ENCODE peak calls at places on chromosomes 7 and 10, in eight cellular contexts. I is stimulated activated CD8-positive, alpha-beta memory T cell treated with anti-CD3 and anti-CD28 coated beads, Interleukin-15, amount 100 ng/mL, for 24 hours; F is stimulated activated CD4-positive, alpha-beta T cell treated with anti-CD3 and anti-CD28 coated beads, TNF-alpha, amount 100 ng/mL, for 1 hour; Y is NCI-H82; O is activated CD8-positive, alpha-beta memory T cell treated with anti-CD3 and anti-CD28 coated beads for 1 hour; G is kidney tubule cell; V is mucosa of descending colon; N is GM23248. K is an unnamed sample.

GRCh38 chr7:22635349-22635748 is 91.7 kb upstream of the IL6 start:
- DNase-seq in I (no peak), F (no peak), Y (no peak), O (no peak), G (no peak), V (no peak), N (no peak), K (no peak)

GRCh38 chr7:103123529-103123928 is 25.4 kb downstream of the NAPEPLD start:
- DNase-seq in I (no peak), F (no peak), Y (no peak), O (no peak), G (no peak), V (no peak), N (no peak), K (no peak)

GRCh38 chr7:140022582-140023211 is 40.1 kb downstream of the PARP12 start:
- DNase-seq in I (no peak), F (no peak), Y (no peak), O (no peak), G (no peak), V (no peak), N (no peak), K (no peak)

GRCh38 chr7:26891400-26892355 is 27.3 kb upstream of the SKAP2 start:
- DNase-seq in I (no peak), F (no peak), Y (no peak), O (no peak), G (peak), V (no peak), N (peak), K (no peak)

GRCh38 chr10:77513783-77514331 is 123.8 kb downstream of the KCNMA1 start:
- DNase-seq in I (no peak), F (no peak), Y (peak), O (no peak), G (peak), V (peak), N (peak), K (peak)

GRCh38 chr7:51062222-51062987 is 254.2 kb downstream of the COBL start:
- DNase-seq in I (no peak), F (no peak), Y (peak), O (no peak), G (no peak), V (no peak), N (peak), K (no peak)

GRCh38 chr7:39271386-39271785 is 293.7 kb downstream of the POU6F2 start:
- DNase-seq in I (no peak), F (no peak), Y (peak), O (no peak), G (peak), V (no peak), N (peak), K (no peak)

GRCh38 chr7:129110575-129111376 is 33.7 kb upstream of the TSPAN33 start:
- DNase-seq in I (no peak), F (no peak), Y (peak), O (no peak), G (peak), V (no peak), N (no peak), K (no peak)

GRCh38 chr7:27795977-27796376 is 56.0 kb downstream of the TAX1BP1 start:
- DNase-seq in I (no peak), F (no peak), Y (no peak), O (no peak), G (no peak), V (no peak), N (no peak), K (no peak)

GRCh38 chr10:1531883-1532597 is 205.3 kb downstream of the ADARB2 start:
- DNase-seq in I (no peak), F (no peak), Y (no peak), O (no peak), G (no peak), V (no peak), N (no peak), K (no peak)

GRCh38 chr7:4030346-4030745 is 651.7 kb upstream of the FOXK1 start:
- DNase-seq in I (no peak), F (no peak), Y (no peak), O (no peak), G (no peak), V (no peak), N (no peak), K (no peak)

GRCh38 chr7:41274179-41274578 is 428.7 kb downstream of the INHBA start:
- DNase-seq in I (no peak), F (no peak), Y (no peak), O (no peak), G (no peak), V (no peak), N (no peak), K (no peak)

GRCh38 chr10:79112898-79113431 is 44.2 kb downstream of the ZMIZ1 start:
- DNase-seq in I (no peak), F (no peak), Y (peak), O (no peak), G (peak), V (no peak), N (peak), K (no peak)

GRCh38 chr7:106862317-106863183 is 2.5 kb upstream of the PIK3CG start:
- DNase-seq in I (no peak), F (no peak), Y (no peak), O (no peak), G (no peak), V (no peak), N (peak), K (no peak)

GRCh38 chr10:33229944-33230267 is 104.6 kb downstream of the NRP1 start:
- DNase-seq in I (no peak), F (no peak), Y (no peak), O (no peak), G (no peak), V (no peak), N (peak), K (no peak)

GRCh38 chr10:7787150-7787856 is 490 bp downstream of the KIN start:
- DNase-seq in I (no peak), F (no peak), Y (peak), O (no peak), G (peak), V (no peak), N (peak), K (no peak)

GRCh38 chr7:70154521-70155180 is 556.4 kb downstream of the AUTS2 start:
- DNase-seq in I (no peak), F (no peak), Y (no peak), O (no peak), G (no peak), V (no peak), N (no peak), K (no peak)

GRCh38 chr10:14200645-14201534 is 129.8 kb downstream of the FRMD4A start:
- DNase-seq in I (no peak), F (no peak), Y (peak), O (no peak), G (peak), V (no peak), N (no peak), K (no peak)

GRCh38 chr7:111041577-111041976 is 49.4 kb upstream of the LRRN3 start:
- DNase-seq in I (no peak), F (no peak), Y (no peak), O (no peak), G (peak), V (no peak), N (no peak), K (no peak)

GRCh38 chr10:132519382-132520146 is 18.0 kb upstream of the INPP5A start:
- DNase-seq in I (no peak), F (no peak), Y (no peak), O (no peak), G (no peak), V (peak), N (no peak), K (peak)

GRCh38 chr10:78336402-78336791 is 302.7 kb downstream of the RPS24 start:
- DNase-seq in I (no peak), F (no peak), Y (no peak), O (no peak), G (peak), V (no peak), N (peak), K (peak)